ENCODE peak calls at places on chromosomes 2 and 18, in seven cellular contexts. One of them, this sample, is unnamed.

GRCh38 chr2:204731996-204732395 is 186.7 kb downstream of the PARD3B start:
- DNase-seq in stimulated activated CD4-positive, alpha-beta T cell treated with anti-CD3 and anti-CD28 coated beads, Interleukin-15, amount 100 ng/mL, for 24 hours: no peak
- DNase-seq in skeletal muscle cell: no peak
- DNase-seq in pulmonary artery endothelial cell: no peak
- DNase-seq in foreskin melanocyte: peak; percentile 5
- DNase-seq in stimulated activated naive CD8-positive, alpha-beta T cell treated with anti-CD3 and anti-CD28 coated beads, Interleukin-15, Interleukin-2, amounts not matched to agents 100 U/mL and 50 U/mL, for 24 hours: no peak
- DNase-seq in lung: no peak
- DNase-seq in this sample: no peak

GRCh38 chr2:236298924-236299475 is 34.8 kb upstream of the ASB18 start:
- DNase-seq in skeletal muscle cell: no peak
- DNase-seq in foreskin melanocyte: no peak
- DNase-seq in stimulated activated CD4-positive, alpha-beta T cell treated with anti-CD3 and anti-CD28 coated beads, Interleukin-15, amount 100 ng/mL, for 24 hours: no peak
- DNase-seq in stimulated activated naive CD8-positive, alpha-beta T cell treated with anti-CD3 and anti-CD28 coated beads, Interleukin-15, Interleukin-2, amounts not matched to agents 100 U/mL and 50 U/mL, for 24 hours: no peak
- DNase-seq in pulmonary artery endothelial cell: no peak
- DNase-seq in lung: no peak
- DNase-seq in this sample: no peak

GRCh38 chr2:73111300-73112025 is 1.3 kb downstream of the RAB11FIP5 start:
- DNase-seq in lung: no peak
- DNase-seq in skeletal muscle cell: no peak
- DNase-seq in stimulated activated CD4-positive, alpha-beta T cell treated with anti-CD3 and anti-CD28 coated beads, Interleukin-15, amount 100 ng/mL, for 24 hours: peak; percentile 15
- DNase-seq in foreskin melanocyte: no peak
- DNase-seq in pulmonary artery endothelial cell: no peak
- DNase-seq in stimulated activated naive CD8-positive, alpha-beta T cell treated with anti-CD3 and anti-CD28 coated beads, Interleukin-15, Interleukin-2, amounts not matched to agents 100 U/mL and 50 U/mL, for 24 hours: peak; percentile 17
- DNase-seq in this sample: no peak

GRCh38 chr2:122681626-122682025 is 926.2 kb downstream of the TSN start:
- DNase-seq in pulmonary artery endothelial cell: no peak
- DNase-seq in skeletal muscle cell: no peak
- DNase-seq in stimulated activated naive CD8-positive, alpha-beta T cell treated with anti-CD3 and anti-CD28 coated beads, Interleukin-15, Interleukin-2, amounts not matched to agents 100 U/mL and 50 U/mL, for 24 hours: no peak
- DNase-seq in stimulated activated CD4-positive, alpha-beta T cell treated with anti-CD3 and anti-CD28 coated beads, Interleukin-15, amount 100 ng/mL, for 24 hours: no peak
- DNase-seq in foreskin melanocyte: no peak
- DNase-seq in lung: no peak
- DNase-seq in this sample: no peak

GRCh38 chr18:37019157-37019571 is 190.2 kb downstream of the KIAA1328 start:
- DNase-seq in stimulated activated naive CD8-positive, alpha-beta T cell treated with anti-CD3 and anti-CD28 coated beads, Interleukin-15, Interleukin-2, amounts not matched to agents 100 U/mL and 50 U/mL, for 24 hours: no peak
- DNase-seq in pulmonary artery endothelial cell: no peak
- DNase-seq in stimulated activated CD4-positive, alpha-beta T cell treated with anti-CD3 and anti-CD28 coated beads, Interleukin-15, amount 100 ng/mL, for 24 hours: no peak
- DNase-seq in lung: no peak
- DNase-seq in skeletal muscle cell: no peak
- DNase-seq in foreskin melanocyte: peak; percentile 20
- DNase-seq in this sample: peak; percentile 68

GRCh38 chr2:123720760-123721159 is 304.3 kb upstream of the CNTNAP5 start:
- DNase-seq in skeletal muscle cell: no peak
- DNase-seq in lung: no peak
- DNase-seq in stimulated activated naive CD8-positive, alpha-beta T cell treated with anti-CD3 and anti-CD28 coated beads, Interleukin-15, Interleukin-2, amounts not matched to agents 100 U/mL and 50 U/mL, for 24 hours: no peak
- DNase-seq in stimulated activated CD4-positive, alpha-beta T cell treated with anti-CD3 and anti-CD28 coated beads, Interleukin-15, amount 100 ng/mL, for 24 hours: no peak
- DNase-seq in foreskin melanocyte: no peak
- DNase-seq in pulmonary artery endothelial cell: no peak
- DNase-seq in this sample: no peak

GRCh38 chr2:237854295-237854694 is 5.1 kb upstream of the RAMP1 start:
- DNase-seq in stimulated activated CD4-positive, alpha-beta T cell treated with anti-CD3 and anti-CD28 coated beads, Interleukin-15, amount 100 ng/mL, for 24 hours: no peak
- DNase-seq in stimulated activated naive CD8-positive, alpha-beta T cell treated with anti-CD3 and anti-CD28 coated beads, Interleukin-15, Interleukin-2, amounts not matched to agents 100 U/mL and 50 U/mL, for 24 hours: no peak
- DNase-seq in pulmonary artery endothelial cell: no peak
- DNase-seq in skeletal muscle cell: no peak
- DNase-seq in lung: no peak
- DNase-seq in foreskin melanocyte: no peak
- DNase-seq in this sample: no peak

GRCh38 chr18:68701353-68701752 is 13.6 kb downstream of the TMX3 start:
- DNase-seq in stimulated activated naive CD8-positive, alpha-beta T cell treated with anti-CD3 and anti-CD28 coated beads, Interleukin-15, Interleukin-2, amounts not matched to agents 100 U/mL and 50 U/mL, for 24 hours: no peak
- DNase-seq in stimulated activated CD4-positive, alpha-beta T cell treated with anti-CD3 and anti-CD28 coated beads, Interleukin-15, amount 100 ng/mL, for 24 hours: no peak
- DNase-seq in lung: no peak
- DNase-seq in skeletal muscle cell: no peak
- DNase-seq in foreskin melanocyte: no peak
- DNase-seq in pulmonary artery endothelial cell: no peak
- DNase-seq in this sample: no peak

GRCh38 chr2:240322231-240322955 is 113.1 kb upstream of the GPC1 start:
- DNase-seq in foreskin melanocyte: no peak
- DNase-seq in stimulated activated naive CD8-positive, alpha-beta T cell treated with anti-CD3 and anti-CD28 coated beads, Interleukin-15, Interleukin-2, amounts not matched to agents 100 U/mL and 50 U/mL, for 24 hours: no peak
- DNase-seq in lung: no peak
- DNase-seq in stimulated activated CD4-positive, alpha-beta T cell treated with anti-CD3 and anti-CD28 coated beads, Interleukin-15, amount 100 ng/mL, for 24 hours: no peak
- DNase-seq in pulmonary artery endothelial cell: no peak
- DNase-seq in skeletal muscle cell: peak; percentile 13
- DNase-seq in this sample: no peak

GRCh38 chr2:46589381-46589780 is 110.0 kb downstream of the TMEM247 start:
- DNase-seq in lung: no peak
- DNase-seq in stimulated activated naive CD8-positive, alpha-beta T cell treated with anti-CD3 and anti-CD28 coated beads, Interleukin-15, Interleukin-2, amounts not matched to agents 100 U/mL and 50 U/mL, for 24 hours: no peak
- DNase-seq in foreskin melanocyte: no peak
- DNase-seq in skeletal muscle cell: no peak
- DNase-seq in stimulated activated CD4-positive, alpha-beta T cell treated with anti-CD3 and anti-CD28 coated beads, Interleukin-15, amount 100 ng/mL, for 24 hours: no peak
- DNase-seq in pulmonary artery endothelial cell: no peak
- DNase-seq in this sample: no peak

GRCh38 chr2:95342556-95343320 is 45.6 kb downstream of the KCNIP3 start:
- DNase-seq in foreskin melanocyte: no peak
- DNase-seq in lung: no peak
- DNase-seq in stimulated activated naive CD8-positive, alpha-beta T cell treated with anti-CD3 and anti-CD28 coated beads, Interleukin-15, Interleukin-2, amounts not matched to agents 100 U/mL and 50 U/mL, for 24 hours: no peak
- DNase-seq in pulmonary artery endothelial cell: no peak
- DNase-seq in skeletal muscle cell: no peak
- DNase-seq in stimulated activated CD4-positive, alpha-beta T cell treated with anti-CD3 and anti-CD28 coated beads, Interleukin-15, amount 100 ng/mL, for 24 hours: no peak
- DNase-seq in this sample: no peak

GRCh38 chr2:53182609-53183008 is 585.0 kb upstream of the CHAC2 start:
- DNase-seq in stimulated activated CD4-positive, alpha-beta T cell treated with anti-CD3 and anti-CD28 coated beads, Interleukin-15, amount 100 ng/mL, for 24 hours: no peak
- DNase-seq in stimulated activated naive CD8-positive, alpha-beta T cell treated with anti-CD3 and anti-CD28 coated beads, Interleukin-15, Interleukin-2, amounts not matched to agents 100 U/mL and 50 U/mL, for 24 hours: no peak
- DNase-seq in lung: no peak
- DNase-seq in skeletal muscle cell: no peak
- DNase-seq in pulmonary artery endothelial cell: no peak
- DNase-seq in foreskin melanocyte: no peak
- DNase-seq in this sample: no peak

GRCh38 chr18:56593906-56594305 is 44.5 kb downstream of the TXNL1 start:
- DNase-seq in foreskin melanocyte: no peak
- DNase-seq in pulmonary artery endothelial cell: no peak
- DNase-seq in skeletal muscle cell: no peak
- DNase-seq in stimulated activated naive CD8-positive, alpha-beta T cell treated with anti-CD3 and anti-CD28 coated beads, Interleukin-15, Interleukin-2, amounts not matched to agents 100 U/mL and 50 U/mL, for 24 hours: no peak
- DNase-seq in lung: no peak
- DNase-seq in stimulated activated CD4-positive, alpha-beta T cell treated with anti-CD3 and anti-CD28 coated beads, Interleukin-15, amount 100 ng/mL, for 24 hours: no peak
- DNase-seq in this sample: no peak

GRCh38 chr2:97951155-97951670 is 44.5 kb downstream of the TMEM131 start:
- DNase-seq in stimulated activated naive CD8-positive, alpha-beta T cell treated with anti-CD3 and anti-CD28 coated beads, Interleukin-15, Interleukin-2, amounts not matched to agents 100 U/mL and 50 U/mL, for 24 hours: peak; percentile 16
- DNase-seq in pulmonary artery endothelial cell: no peak
- DNase-seq in lung: no peak
- DNase-seq in foreskin melanocyte: no peak
- DNase-seq in stimulated activated CD4-positive, alpha-beta T cell treated with anti-CD3 and anti-CD28 coated beads, Interleukin-15, amount 100 ng/mL, for 24 hours: peak; percentile 12
- DNase-seq in skeletal muscle cell: no peak
- DNase-seq in this sample: no peak

GRCh38 chr18:50987261-50987660 is 19.4 kb downstream of the ELAC1 start:
- DNase-seq in lung: no peak
- DNase-seq in stimulated activated CD4-positive, alpha-beta T cell treated with anti-CD3 and anti-CD28 coated beads, Interleukin-15, amount 100 ng/mL, for 24 hours: no peak
- DNase-seq in foreskin melanocyte: no peak
- DNase-seq in stimulated activated naive CD8-positive, alpha-beta T cell treated with anti-CD3 and anti-CD28 coated beads, Interleukin-15, Interleukin-2, amounts not matched to agents 100 U/mL and 50 U/mL, for 24 hours: no peak
- DNase-seq in pulmonary artery endothelial cell: no peak
- DNase-seq in skeletal muscle cell: no peak
- DNase-seq in this sample: peak; percentile 5

GRCh38 chr2:29562319-29562718 is 359.1 kb downstream of the ALK start:
- DNase-seq in pulmonary artery endothelial cell: no peak
- DNase-seq in lung: no peak
- DNase-seq in skeletal muscle cell: no peak
- DNase-seq in foreskin melanocyte: no peak
- DNase-seq in stimulated activated naive CD8-positive, alpha-beta T cell treated with anti-CD3 and anti-CD28 coated beads, Interleukin-15, Interleukin-2, amounts not matched to agents 100 U/mL and 50 U/mL, for 24 hours: no peak
- DNase-seq in stimulated activated CD4-positive, alpha-beta T cell treated with anti-CD3 and anti-CD28 coated beads, Interleukin-15, amount 100 ng/mL, for 24 hours: no peak
- DNase-seq in this sample: no peak

GRCh38 chr2:220034356-220035121 is 407.1 kb downstream of the SLC4A3 start:
- DNase-seq in skeletal muscle cell: peak; percentile 47
- DNase-seq in pulmonary artery endothelial cell: no peak
- DNase-seq in stimulated activated CD4-positive, alpha-beta T cell treated with anti-CD3 and anti-CD28 coated beads, Interleukin-15, amount 100 ng/mL, for 24 hours: no peak
- DNase-seq in lung: no peak
- DNase-seq in foreskin melanocyte: peak; percentile 5
- DNase-seq in stimulated activated naive CD8-positive, alpha-beta T cell treated with anti-CD3 and anti-CD28 coated beads, Interleukin-15, Interleukin-2, amounts not matched to agents 100 U/mL and 50 U/mL, for 24 hours: no peak
- DNase-seq in this sample: no peak

This sample was measured in SK-MEL-5.